ENCODE peak calls at places on chromosome 21, in seven cellular contexts. A is ascending aorta, C is heart right ventricle, J is IMR-90, Z is keratinocyte, R is cardiac fibroblast, U is fibroblast of pulmonary artery. T is an unnamed sample.
A peak's percentile ranks its signal among the peaks of the same experiment; 100 is the strongest.

GRCh38 chr21:38817371-38818335 is 11.9 kb downstream of the ETS2 start:
- DNase-seq in A (peak; percentile 75), J (peak; percentile 79), Z (no peak), U (peak; percentile 68), R (peak; percentile 87), C (no peak), T (no peak)

GRCh38 chr21:17828223-17828622 is 9.1 kb upstream of the C21orf91 start:
- DNase-seq in J (peak; percentile 75), U (peak; percentile 44), Z (no peak), R (peak; percentile 59), C (no peak), A (no peak), T (peak; percentile 46)

GRCh38 chr21:34782666-34783365 is 114.0 kb downstream of the CLIC6 start:
- DNase-seq in Z (no peak), A (no peak), J (no peak), R (no peak), C (no peak), U (no peak), T (no peak)

GRCh38 chr21:24583473-24583872 is 1023.8 kb downstream of the MRPL39 start:
- DNase-seq in U (no peak), A (no peak), C (no peak), R (no peak), J (no peak), Z (no peak), T (no peak)

GRCh38 chr21:16455978-16456377 is 726.2 kb downstream of the USP25 start:
- DNase-seq in R (no peak), C (no peak), Z (no peak), A (no peak), J (no peak), U (no peak), T (no peak)

GRCh38 chr21:15004721-15005370 is 60.0 kb downstream of the NRIP1 start:
- DNase-seq in A (no peak), R (peak; percentile 60), C (no peak), Z (no peak), U (no peak), J (peak; percentile 73), T (no peak)

GRCh38 chr21:30480145-30480544 is at the start of gene KRTAP19-1:
- DNase-seq in U (no peak), C (no peak), A (no peak), R (no peak), Z (no peak), J (no peak), T (no peak)

GRCh38 chr21:41570791-41571355 is 62.9 kb upstream of the TMPRSS2 start:
- DNase-seq in A (no peak), C (no peak), U (no peak), Z (no peak), R (no peak), J (no peak), T (no peak)

GRCh38 chr21:39077816-39078215 is 105.4 kb downstream of the PSMG1 start:
- DNase-seq in C (no peak), R (no peak), Z (no peak), A (peak; percentile 31), U (no peak), J (no peak), T (no peak)

GRCh38 chr21:34743831-34744230 is 75.0 kb downstream of the CLIC6 start:
- DNase-seq in R (peak; percentile 84), U (peak; percentile 36), J (peak; percentile 76), Z (peak; percentile 33), A (peak; percentile 75), C (peak; percentile 6), T (no peak)

GRCh38 chr21:38838598-38839369 is 33.1 kb downstream of the ETS2 start:
- DNase-seq in A (no peak), J (no peak), C (no peak), U (no peak), Z (no peak), R (no peak), T (no peak)

GRCh38 chr21:34886554-34887385 is 162.3 kb downstream of the RUNX1 start:
- DNase-seq in A (no peak), C (peak; percentile 26), J (no peak), U (peak; percentile 42), Z (no peak), R (no peak), T (no peak)

GRCh38 chr21:18617291-18617690 is 213.7 kb upstream of the TMPRSS15 start:
- DNase-seq in A (no peak), R (no peak), J (no peak), Z (no peak), C (no peak), U (no peak), T (no peak)

GRCh38 chr21:41043008-41043407 is 125.0 kb upstream of the BACE2 start:
- DNase-seq in C (no peak), U (no peak), R (no peak), J (no peak), Z (no peak), A (no peak), T (no peak)

GRCh38 chr21:32412162-32412997 is at the start of gene EVA1C:
- DNase-seq in U (peak; percentile 77), R (peak; percentile 33), J (peak; percentile 30), C (peak; percentile 80), A (peak; percentile 84), Z (no peak), T (no peak)
- TF ChIP-seq CTCF in U (no peak), R (no peak), J (peak; percentile 9), C (peak; percentile 16), A (peak; percentile 5), Z (peak; percentile 2), T (no peak)

DNA sequence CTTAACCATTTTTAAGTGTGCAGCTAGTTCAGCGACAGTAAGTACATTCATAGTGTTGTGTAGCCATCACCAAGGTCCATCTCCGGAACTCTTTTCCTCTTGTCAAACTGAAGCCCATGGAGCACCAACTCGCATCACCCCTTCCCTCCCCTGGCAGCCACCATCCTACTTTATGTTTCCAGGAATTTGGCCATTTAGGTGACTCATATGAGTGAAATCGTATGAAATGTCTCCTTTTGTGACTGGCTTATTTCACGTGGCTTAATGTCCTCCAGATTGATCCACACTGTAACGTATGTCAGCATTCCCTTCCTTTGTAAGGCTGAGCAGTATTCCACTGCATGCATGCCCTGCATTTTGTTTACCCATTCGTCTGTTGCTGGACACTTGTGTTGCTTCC is 2.5 kb downstream of the COL6A2 start:
- DNase-seq in J (peak; percentile 64), Z (no peak), A (peak; percentile 62), R (peak; percentile 74), U (peak; percentile 61), C (peak; percentile 2), T (no peak)
- H3K4me3 ChIP-seq in J (peak overlapping the region; percentile 97), Z (no peak overlapping the region), A (peak overlapping the region; percentile 37), R (peak overlapping the region; percentile 82), U (peak overlapping the region; percentile 78), C (peak overlapping the region; percentile 90), T (peak overlapping the region; percentile 81)

GRCh38 chr21:36964398-36964797 is 2.1 kb downstream of the HLCS start:
- DNase-seq in J (no peak), Z (no peak), U (no peak), A (no peak), R (no peak), C (no peak), T (no peak)

GRCh38 chr21:36966846-36967657 is 583 bp upstream of the HLCS start:
- DNase-seq in C (no peak), Z (no peak), A (no peak), R (peak; percentile 37), J (no peak), U (no peak), T (no peak)

GRCh38 chr21:36965720-36966065 is 776 bp downstream of the HLCS start:
- DNase-seq in J (no peak), U (no peak), A (no peak), C (no peak), R (no peak), Z (no peak), T (no peak)

GRCh38 chr21:36964832-36965719 is 1.4 kb downstream of the HLCS start:
- DNase-seq in Z (no peak), J (no peak), A (no peak), U (no peak), R (no peak), C (no peak), T (no peak)

DNA sequence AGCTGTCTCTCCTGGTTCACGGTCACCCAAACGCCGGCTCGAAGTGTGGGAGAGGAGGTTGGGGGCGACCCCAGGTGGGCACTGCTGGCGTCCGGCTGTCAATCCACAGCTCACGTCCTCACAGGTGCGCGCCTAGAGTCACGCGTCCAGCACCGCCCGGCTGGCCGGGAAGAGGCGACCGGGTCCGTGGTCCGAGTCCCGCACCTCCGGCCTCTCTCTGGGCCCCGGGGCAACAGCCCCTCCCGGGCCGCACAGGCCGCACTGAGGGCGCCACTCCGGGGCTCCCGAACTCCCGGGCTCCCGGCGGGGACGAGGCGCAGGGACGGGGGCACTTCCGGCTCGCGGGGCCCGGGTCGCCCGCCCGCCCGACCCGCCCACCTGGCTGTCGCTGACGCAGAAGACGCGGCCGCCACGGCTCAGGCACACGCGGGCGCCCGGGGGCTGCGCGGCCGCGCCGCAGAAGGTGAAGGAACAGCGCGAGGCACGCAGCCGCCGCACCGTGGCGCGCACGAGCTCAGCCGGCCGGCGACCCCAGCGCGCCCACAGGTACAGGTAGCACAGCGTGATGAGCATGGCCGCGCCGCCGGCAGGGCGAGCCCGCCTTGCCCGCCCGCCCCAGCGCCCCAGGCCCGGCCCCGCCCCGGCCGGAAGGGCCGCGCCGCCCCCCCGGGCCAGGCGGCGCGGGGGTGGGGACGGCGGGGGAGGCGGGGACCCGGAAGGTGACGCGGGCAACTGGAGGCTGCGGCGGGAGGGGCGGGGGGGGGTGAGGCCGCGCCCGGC is at the start of gene HLCS:
- DNase-seq in J (peak; percentile 36), C (peak; percentile 43), Z (no peak), U (peak; percentile 51), R (peak; percentile 55), A (peak; percentile 86), T (no peak)
- TF ChIP-seq CTCF in J (peak; percentile 36), C (no peak), Z (peak; percentile 46), U (no peak), R (no peak), A (no peak), T (peak; percentile 14)

DNA sequence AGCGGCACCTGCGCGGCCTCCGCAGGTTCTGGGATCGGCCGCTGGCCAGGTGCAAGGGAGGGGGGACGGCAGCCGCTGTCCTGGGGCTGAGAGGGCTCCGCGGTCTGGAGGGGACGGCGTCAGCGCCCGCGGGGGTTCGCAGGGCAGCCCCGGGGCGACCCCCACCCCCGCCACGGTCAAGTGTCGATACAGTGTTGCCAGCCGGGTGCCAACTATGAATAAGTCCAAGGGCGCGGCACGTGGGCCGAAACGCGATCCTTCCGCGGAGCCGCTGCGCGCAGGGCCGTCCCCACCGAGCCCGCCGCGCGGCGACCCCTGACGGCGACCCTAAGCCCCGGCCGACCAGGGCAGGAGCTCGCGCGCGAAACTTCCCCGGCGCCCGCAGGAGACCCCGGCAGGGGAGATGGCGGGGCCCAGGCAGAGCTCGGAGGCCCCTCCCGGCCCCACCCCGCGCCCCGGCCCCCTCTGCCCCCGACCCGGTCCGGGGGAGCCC is 664 bp upstream of the AGPAT3 start:
- DNase-seq in C (no peak), U (no peak), A (peak; percentile 69), J (peak; percentile 16), R (peak; percentile 9), Z (no peak), T (no peak)
- H3K4me3 ChIP-seq in C (peak overlapping the region; percentile 92), U (peak overlapping the region; percentile 47), A (peak overlapping the region; percentile 85), J (peak overlapping the region; percentile 48), R (peak overlapping the region; percentile 63), Z (peak overlapping the region; percentile 71), T (peak overlapping the region; percentile 63)

DNA sequence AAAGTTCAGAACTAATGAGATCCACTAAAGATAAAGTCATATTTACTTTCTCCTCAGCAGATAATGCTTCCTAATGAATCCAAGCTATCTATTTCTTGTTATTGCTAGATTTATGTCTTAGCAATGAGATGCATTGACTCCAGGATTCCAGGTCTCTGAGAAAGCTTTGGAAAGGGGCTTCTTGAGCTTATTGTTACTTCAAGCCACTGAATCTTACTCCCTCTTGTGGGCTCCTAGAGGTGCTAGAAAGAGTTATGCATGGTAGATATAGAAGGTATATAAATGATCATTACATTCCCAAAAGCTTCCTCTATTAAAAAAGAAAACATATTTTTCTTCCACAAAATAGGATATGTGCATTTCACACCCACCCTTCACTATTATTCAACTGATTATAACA is 246.4 kb upstream of the ADAMTS5 start:
- DNase-seq in U (peak; percentile 37), J (peak; percentile 36), R (peak; percentile 44), C (no peak), A (no peak), Z (no peak), T (no peak)
- TF ChIP-seq CTCF in U (peak; percentile 41), J (peak; percentile 40), R (peak; percentile 38), C (no peak), A (no peak), Z (peak; percentile 34), T (peak; percentile 30)

T was measured in AG04449.